ENCODE peak calls at places on chromosomes 6 and 20, in five cellular contexts. One of them, this sample, is unnamed.

GRCh38 chr6:10414766-10415592 is at the start of gene TFAP2A:
- DNase-seq in fibroblast of lung: peak; percentile 29
- DNase-seq in HepG2: no peak
- DNase-seq in GM23338: peak; percentile 95
- DNase-seq in mammary epithelial cell: peak; percentile 96
- DNase-seq in this sample: peak; percentile 74

GRCh38 chr20:61525781-61526431 is 273.8 kb downstream of the CDH4 start:
- DNase-seq in GM23338: no peak
- DNase-seq in mammary epithelial cell: no peak
- DNase-seq in fibroblast of lung: peak; percentile 25
- DNase-seq in HepG2: no peak
- DNase-seq in this sample: peak; percentile 12

GRCh38 chr6:127641905-127642304 is 64.9 kb downstream of the C6orf58 start:
- DNase-seq in mammary epithelial cell: peak; percentile 20
- DNase-seq in HepG2: peak; percentile 26
- DNase-seq in fibroblast of lung: peak; percentile 25
- DNase-seq in GM23338: peak; percentile 81
- DNase-seq in this sample: peak; percentile 60

GRCh38 chr20:31606928-31607639 is 2.0 kb downstream of the ID1 start:
- DNase-seq in fibroblast of lung: peak; percentile 86
- DNase-seq in GM23338: peak; percentile 67
- DNase-seq in mammary epithelial cell: peak; percentile 55
- DNase-seq in HepG2: peak; percentile 99
- DNase-seq in this sample: peak; percentile 95

GRCh38 chr6:157273756-157274088 is 49.6 kb downstream of the TMEM242 start:
- DNase-seq in fibroblast of lung: peak; percentile 22
- DNase-seq in mammary epithelial cell: no peak
- DNase-seq in HepG2: peak; percentile 41
- DNase-seq in GM23338: peak; percentile 43
- DNase-seq in this sample: peak; percentile 48

GRCh38 chr6:73286752-73287151 is 23.8 kb upstream of the KHDC1 start:
- DNase-seq in mammary epithelial cell: no peak
- DNase-seq in fibroblast of lung: no peak
- DNase-seq in GM23338: no peak
- DNase-seq in HepG2: no peak
- DNase-seq in this sample: peak; percentile 14

GRCh38 chr6:170026272-170027110 is 264.4 kb downstream of the DLL1 start:
- DNase-seq in HepG2: no peak
- DNase-seq in GM23338: peak; percentile 8
- DNase-seq in fibroblast of lung: no peak
- DNase-seq in mammary epithelial cell: peak; percentile 96
- DNase-seq in this sample: no peak

GRCh38 chr20:37071481-37071911 is 24.3 kb downstream of the RBL1 start:
- DNase-seq in HepG2: no peak
- DNase-seq in mammary epithelial cell: peak; percentile 85
- DNase-seq in fibroblast of lung: peak; percentile 62
- DNase-seq in GM23338: no peak
- DNase-seq in this sample: peak; percentile 53

GRCh38 chr6:80143312-80143960 is 37.0 kb downstream of the BCKDHB start:
- DNase-seq in mammary epithelial cell: peak; percentile 84
- DNase-seq in GM23338: no peak
- DNase-seq in fibroblast of lung: peak; percentile 88
- DNase-seq in HepG2: no peak
- DNase-seq in this sample: peak; percentile 90

GRCh38 chr6:147947521-147947920 is 395.1 kb upstream of the SASH1 start:
- DNase-seq in mammary epithelial cell: no peak
- DNase-seq in fibroblast of lung: peak; percentile 37
- DNase-seq in GM23338: no peak
- DNase-seq in HepG2: no peak
- DNase-seq in this sample: peak; percentile 9

GRCh38 chr20:3367125-3367524 is 40.3 kb downstream of the DNAAF9 start:
- DNase-seq in HepG2: no peak
- DNase-seq in GM23338: no peak
- DNase-seq in mammary epithelial cell: no peak
- DNase-seq in fibroblast of lung: no peak
- DNase-seq in this sample: no peak

GRCh38 chr20:20489623-20490341 is 121.9 kb downstream of the INSM1 start:
- DNase-seq in fibroblast of lung: peak; percentile 39
- DNase-seq in HepG2: no peak
- DNase-seq in GM23338: peak; percentile 28
- DNase-seq in mammary epithelial cell: no peak
- DNase-seq in this sample: no peak

GRCh38 chr6:170253226-170253909 is 37.5 kb downstream of the DLL1 start:
- DNase-seq in HepG2: no peak
- DNase-seq in mammary epithelial cell: no peak
- DNase-seq in GM23338: no peak
- DNase-seq in fibroblast of lung: no peak
- DNase-seq in this sample: no peak

GRCh38 chr6:154848580-154848979 is 115.4 kb downstream of the SCAF8 start:
- DNase-seq in GM23338: no peak
- DNase-seq in fibroblast of lung: peak; percentile 23
- DNase-seq in HepG2: no peak
- DNase-seq in mammary epithelial cell: no peak
- DNase-seq in this sample: no peak

GRCh38 chr20:41133709-41134361 is 3.5 kb upstream of the PLCG1 start:
- DNase-seq in GM23338: no peak
- DNase-seq in mammary epithelial cell: peak; percentile 98
- DNase-seq in HepG2: no peak
- DNase-seq in fibroblast of lung: no peak
- DNase-seq in this sample: no peak

GRCh38 chr6:26321005-26321404 is 44.0 kb upstream of the BTN3A2 start:
- DNase-seq in mammary epithelial cell: no peak
- DNase-seq in HepG2: no peak
- DNase-seq in GM23338: no peak
- DNase-seq in fibroblast of lung: no peak
- DNase-seq in this sample: no peak

GRCh38 chr6:112040933-112041332 is 13.0 kb upstream of the CCN6 start:
- DNase-seq in GM23338: no peak
- DNase-seq in HepG2: no peak
- DNase-seq in mammary epithelial cell: peak; percentile 12
- DNase-seq in fibroblast of lung: no peak
- DNase-seq in this sample: peak; percentile 59

GRCh38 chr6:8029243-8029870 is 34.8 kb downstream of the BLOC1S5 start:
- DNase-seq in fibroblast of lung: peak; percentile 30
- DNase-seq in GM23338: no peak
- DNase-seq in HepG2: no peak
- DNase-seq in mammary epithelial cell: no peak
- DNase-seq in this sample: peak; percentile 21

GRCh38 chr6:89997456-89998445 is 103.5 kb downstream of the GJA10 start:
- DNase-seq in mammary epithelial cell: no peak
- DNase-seq in fibroblast of lung: peak; percentile 84
- DNase-seq in HepG2: no peak
- DNase-seq in GM23338: no peak
- DNase-seq in this sample: peak; percentile 20

GRCh38 chr6:42135722-42136121 is 6.7 kb downstream of the C6orf132 start:
- DNase-seq in mammary epithelial cell: no peak
- DNase-seq in HepG2: no peak
- DNase-seq in GM23338: peak; percentile 36
- DNase-seq in fibroblast of lung: peak; percentile 49
- DNase-seq in this sample: peak; percentile 40

GRCh38 chr6:12415980-12416598 is 125.9 kb downstream of the EDN1 start:
- DNase-seq in mammary epithelial cell: no peak
- DNase-seq in fibroblast of lung: peak; percentile 39
- DNase-seq in HepG2: no peak
- DNase-seq in GM23338: no peak
- DNase-seq in this sample: no peak

GRCh38 chr6:42338573-42339218 is 113.0 kb downstream of the TRERF1 start:
- DNase-seq in mammary epithelial cell: peak; percentile 96
- DNase-seq in GM23338: no peak
- DNase-seq in HepG2: no peak
- DNase-seq in fibroblast of lung: peak; percentile 99
- DNase-seq in this sample: peak; percentile 97

GRCh38 chr6:2749972-2750600 is 636 bp downstream of the MYLK4 start:
- DNase-seq in fibroblast of lung: peak; percentile 33
- DNase-seq in HepG2: peak; percentile 46
- DNase-seq in GM23338: peak; percentile 71
- DNase-seq in mammary epithelial cell: no peak
- DNase-seq in this sample: peak; percentile 61

GRCh38 chr6:1624071-1624847 is 14.5 kb downstream of the FOXC1 start:
- DNase-seq in fibroblast of lung: no peak
- DNase-seq in mammary epithelial cell: no peak
- DNase-seq in GM23338: peak; percentile 65
- DNase-seq in HepG2: no peak
- DNase-seq in this sample: no peak

GRCh38 chr6:117480651-117481050 is 1.8 kb upstream of the DCBLD1 start:
- DNase-seq in HepG2: peak; percentile 59
- DNase-seq in GM23338: no peak
- DNase-seq in mammary epithelial cell: no peak
- DNase-seq in fibroblast of lung: no peak
- DNase-seq in this sample: no peak

GRCh38 chr20:25574411-25574810 is 10.9 kb downstream of the NINL start:
- DNase-seq in fibroblast of lung: peak; percentile 36
- DNase-seq in HepG2: peak; percentile 63
- DNase-seq in GM23338: no peak
- DNase-seq in mammary epithelial cell: no peak
- DNase-seq in this sample: peak; percentile 32

GRCh38 chr6:56595490-56596122 is 47.1 kb downstream of the DST start:
- DNase-seq in fibroblast of lung: peak; percentile 54
- DNase-seq in HepG2: peak; percentile 43
- DNase-seq in GM23338: peak; percentile 79
- DNase-seq in mammary epithelial cell: peak; percentile 29
- DNase-seq in this sample: peak; percentile 77

GRCh38 chr6:163098827-163099469 is 315.6 kb upstream of the QKI start:
- DNase-seq in fibroblast of lung: peak; percentile 15
- DNase-seq in mammary epithelial cell: no peak
- DNase-seq in GM23338: peak; percentile 12
- DNase-seq in HepG2: no peak
- DNase-seq in this sample: peak; percentile 1

GRCh38 chr20:31764641-31765305 is 25.7 kb downstream of the TPX2 start:
- DNase-seq in HepG2: no peak
- DNase-seq in mammary epithelial cell: peak; percentile 20
- DNase-seq in GM23338: no peak
- DNase-seq in fibroblast of lung: peak; percentile 78
- DNase-seq in this sample: peak; percentile 50

GRCh38 chr20:50561379-50562078 is 51.3 kb downstream of the PTPN1 start:
- DNase-seq in HepG2: no peak
- DNase-seq in fibroblast of lung: peak; percentile 99
- DNase-seq in mammary epithelial cell: peak; percentile 85
- DNase-seq in GM23338: no peak
- DNase-seq in this sample: peak; percentile 96

GRCh38 chr6:30889921-30890645 is 5.8 kb downstream of the DDR1 start:
- DNase-seq in mammary epithelial cell: peak; percentile 93
- DNase-seq in fibroblast of lung: peak; percentile 52
- DNase-seq in GM23338: no peak
- DNase-seq in HepG2: no peak
- DNase-seq in this sample: no peak

GRCh38 chr6:147322299-147323162 is 118.3 kb downstream of the STXBP5 start:
- DNase-seq in mammary epithelial cell: no peak
- DNase-seq in GM23338: no peak
- DNase-seq in fibroblast of lung: no peak
- DNase-seq in HepG2: no peak
- DNase-seq in this sample: peak; percentile 80

GRCh38 chr6:15319677-15320076 is 73.8 kb downstream of the JARID2 start:
- DNase-seq in mammary epithelial cell: no peak
- DNase-seq in fibroblast of lung: no peak
- DNase-seq in HepG2: no peak
- DNase-seq in GM23338: no peak
- DNase-seq in this sample: no peak

GRCh38 chr6:15316754-15317153 is 70.9 kb downstream of the JARID2 start:
- DNase-seq in HepG2: peak; percentile 61
- DNase-seq in GM23338: no peak
- DNase-seq in fibroblast of lung: no peak
- DNase-seq in mammary epithelial cell: no peak
- DNase-seq in this sample: no peak

GRCh38 chr6:15320683-15321082 is 74.8 kb downstream of the JARID2 start:
- DNase-seq in mammary epithelial cell: peak; percentile 27
- DNase-seq in GM23338: no peak
- DNase-seq in fibroblast of lung: peak; percentile 38
- DNase-seq in HepG2: no peak
- DNase-seq in this sample: peak; percentile 43

GRCh38 chr6:15317251-15317650 is 71.4 kb downstream of the JARID2 start:
- DNase-seq in HepG2: no peak
- DNase-seq in mammary epithelial cell: no peak
- DNase-seq in fibroblast of lung: no peak
- DNase-seq in GM23338: no peak
- DNase-seq in this sample: no peak

GRCh38 chr6:15317934-15318902 is 72.3 kb downstream of the JARID2 start:
- DNase-seq in GM23338: no peak
- DNase-seq in HepG2: peak; percentile 70
- DNase-seq in fibroblast of lung: peak; percentile 53
- DNase-seq in mammary epithelial cell: no peak
- DNase-seq in this sample: no peak
- H4K20me1 ChIP-seq in GM23338: peaks cover 99% of the 10 kb centered on the region
- H4K20me1 ChIP-seq in HepG2: no peaks in the 10 kb centered on the region
- H4K20me1 ChIP-seq in fibroblast of lung: no peaks in the 10 kb centered on the region
- H4K20me1 ChIP-seq in mammary epithelial cell: no peaks in the 10 kb centered on the region
- H4K20me1 ChIP-seq in this sample: peaks cover 6% of the 10 kb centered on the region

GRCh38 chr6:158545043-158545966 is 14.6 kb upstream of the TMEM181 start:
- DNase-seq in HepG2: peak; percentile 91
- DNase-seq in fibroblast of lung: no peak
- DNase-seq in mammary epithelial cell: no peak
- DNase-seq in GM23338: no peak
- DNase-seq in this sample: no peak
- H3K27ac ChIP-seq in HepG2: peak overlapping the region; percentile 59
- H3K27ac ChIP-seq in fibroblast of lung: no peak overlapping the region
- H3K27ac ChIP-seq in mammary epithelial cell: no peak overlapping the region
- H3K27ac ChIP-seq in GM23338: no peak overlapping the region
- H3K27ac ChIP-seq in this sample: no peak overlapping the region

GRCh38 chr20:62804632-62805364 is at the start of gene OGFR:
- DNase-seq in fibroblast of lung: peak; percentile 51
- DNase-seq in HepG2: no peak
- DNase-seq in mammary epithelial cell: peak; percentile 48
- DNase-seq in GM23338: peak; percentile 71
- DNase-seq in this sample: peak; percentile 74
- H4K20me1 ChIP-seq in fibroblast of lung: no peaks in the 10 kb centered on the region
- H4K20me1 ChIP-seq in HepG2: peaks cover 15% of the 10 kb centered on the region
- H4K20me1 ChIP-seq in mammary epithelial cell: no peaks in the 10 kb centered on the region
- H4K20me1 ChIP-seq in GM23338: peaks cover 11% of the 10 kb centered on the region
- H4K20me1 ChIP-seq in this sample: no peaks in the 10 kb centered on the region

GRCh38 chr6:158897236-158897635 is 78.1 kb upstream of the EZR start:
- DNase-seq in fibroblast of lung: no peak
- DNase-seq in mammary epithelial cell: peak; percentile 79
- DNase-seq in GM23338: no peak
- DNase-seq in HepG2: no peak
- DNase-seq in this sample: peak; percentile 9

GRCh38 chr6:158895661-158896060 is 76.5 kb upstream of the EZR start:
- DNase-seq in mammary epithelial cell: no peak
- DNase-seq in HepG2: no peak
- DNase-seq in fibroblast of lung: no peak
- DNase-seq in GM23338: no peak
- DNase-seq in this sample: no peak

GRCh38 chr6:158892266-158892665 is 73.1 kb upstream of the EZR start:
- DNase-seq in mammary epithelial cell: no peak
- DNase-seq in GM23338: no peak
- DNase-seq in HepG2: no peak
- DNase-seq in fibroblast of lung: no peak
- DNase-seq in this sample: no peak

DNA sequence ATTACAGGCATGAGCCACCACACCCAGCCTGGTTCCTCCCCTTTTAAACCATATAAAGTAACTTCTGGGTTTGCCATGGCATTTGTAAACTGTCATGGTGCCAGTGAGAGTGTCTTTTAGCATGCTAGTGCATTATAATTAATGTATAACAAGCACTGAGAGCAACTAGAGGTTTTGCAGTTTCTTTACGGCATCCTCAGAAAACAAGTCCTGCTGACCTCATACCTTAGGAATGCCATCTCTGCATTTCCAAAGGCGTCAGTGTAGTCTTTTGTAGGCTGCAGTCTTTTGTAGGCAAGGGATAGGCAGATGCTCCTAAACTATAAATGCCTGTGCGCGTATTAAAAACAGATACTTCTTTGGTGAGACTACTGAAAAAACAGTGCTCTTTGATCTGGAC is 75.0 kb upstream of the EZR start:
- DNase-seq in GM23338: peak; percentile 89
- DNase-seq in fibroblast of lung: peak; percentile 92
- DNase-seq in HepG2: no peak
- DNase-seq in mammary epithelial cell: peak; percentile 89
- DNase-seq in this sample: peak; percentile 71
- H3K27ac ChIP-seq in GM23338: peak overlapping the region; percentile 91
- H3K27ac ChIP-seq in fibroblast of lung: no peak overlapping the region
- H3K27ac ChIP-seq in HepG2: no peak overlapping the region
- H3K27ac ChIP-seq in mammary epithelial cell: peak overlapping the region; percentile 77
- H3K27ac ChIP-seq in this sample: no peak overlapping the region

This sample was measured in GM23248.